ENCODE peak calls at places on chromosomes 13 and 19, in ten cellular contexts. B, A, Y, P, T, Q, R, I, O and K are unnamed samples.

GRCh38 chr13:49140910-49141611 is 79.1 kb upstream of the MLNR start:
- DNase-seq in B (no peak), A (no peak), Y (no peak), P (no peak), T (no peak), Q (no peak), R (no peak), I (no peak), O (no peak), K (no peak)

GRCh38 chr19:6211632-6212402 is 68.0 kb downstream of the MLLT1 start:
- DNase-seq in B (no peak), A (no peak), Y (no peak), P (no peak), T (no peak), Q (no peak), R (no peak), I (no peak), O (no peak), K (no peak)

GRCh38 chr13:68676513-68677115 is 1431.0 kb upstream of the ATXN8OS start:
- DNase-seq in B (no peak), A (no peak), Y (peak), P (no peak), T (no peak), Q (no peak), R (no peak), I (no peak), O (no peak), K (no peak)

GRCh38 chr13:20998649-20999415 is 62.6 kb downstream of the LATS2 start:
- DNase-seq in B (no peak), A (no peak), Y (no peak), P (no peak), T (no peak), Q (no peak), R (no peak), I (no peak), O (no peak), K (no peak)

GRCh38 chr19:411723-412355 is 2.9 kb upstream of the C2CD4C start:
- DNase-seq in B (no peak), A (no peak), Y (no peak), P (no peak), T (no peak), Q (no peak), R (no peak), I (no peak), O (no peak), K (no peak)

GRCh38 chr13:85990397-85990796 is 191.2 kb upstream of the SLITRK6 start:
- DNase-seq in B (no peak), A (no peak), Y (no peak), P (no peak), T (no peak), Q (no peak), R (no peak), I (no peak), O (no peak), K (no peak)

GRCh38 chr19:10260141-10260584 is 8.1 kb downstream of the MRPL4 start:
- DNase-seq in B (peak), A (no peak), Y (no peak), P (no peak), T (no peak), Q (no peak), R (no peak), I (no peak), O (no peak), K (no peak)

GRCh38 chr13:99282264-99283231 is 24.4 kb upstream of the GPR18 start:
- DNase-seq in B (no peak), A (no peak), Y (no peak), P (no peak), T (no peak), Q (no peak), R (no peak), I (no peak), O (no peak), K (no peak)

GRCh38 chr19:41934849-41935374 is 6.7 kb upstream of the ERFL start:
- DNase-seq in B (peak), A (no peak), Y (peak), P (peak), T (peak), Q (peak), R (no peak), I (peak), O (peak), K (peak)

GRCh38 chr19:38653028-38653571 is 5.7 kb downstream of the ACTN4 start:
- DNase-seq in B (peak), A (no peak), Y (peak), P (no peak), T (no peak), Q (no peak), R (no peak), I (no peak), O (no peak), K (no peak)

GRCh38 chr13:40063743-40064142 is 408.3 kb downstream of the COG6 start:
- DNase-seq in B (peak), A (no peak), Y (no peak), P (no peak), T (no peak), Q (no peak), R (no peak), I (no peak), O (no peak), K (no peak)

GRCh38 chr13:28684257-28684656 is 25.3 kb downstream of the POMP start:
- DNase-seq in B (no peak), A (no peak), Y (peak), P (no peak), T (no peak), Q (no peak), R (no peak), I (no peak), O (no peak), K (no peak)

GRCh38 chr13:58472483-58472882 is 840.9 kb downstream of the PCDH17 start:
- DNase-seq in B (no peak), A (no peak), Y (no peak), P (no peak), T (no peak), Q (no peak), R (no peak), I (no peak), O (no peak), K (no peak)